ENCODE peak calls at places on chromosomes 5 and 9, in seven cellular contexts. G is left lung, Z is NT2/D1, D is prostate gland, Y is thoracic aorta, S is osteoblast, K is GM23248. E is an unnamed sample. For H3K4me1 and H3K27me3, the result is how much of the 10 kb centered on the place peaks cover.

GRCh38 chr5:159416438-159416837 is 86.2 kb upstream of the IL12B start:
- DNase-seq in K (no peak), Z (no peak), D (peak), Y (no peak), S (no peak), G (no peak), E (no peak)

GRCh38 chr9:133772581-133772980 is 34.4 kb upstream of the SARDH start:
- DNase-seq in S (no peak), G (no peak), Y (no peak), D (no peak), Z (no peak), K (no peak), E (no peak)

GRCh38 chr5:73729329-73729728 is 103.3 kb downstream of the ARHGEF28 start:
- DNase-seq in Y (no peak), D (no peak), S (no peak), G (no peak), Z (no peak), K (no peak), E (no peak)

GRCh38 chr5:59117320-59117719 is 534.4 kb downstream of the RAB3C start:
- DNase-seq in Z (no peak), S (no peak), G (no peak), K (no peak), Y (no peak), D (no peak), E (no peak)

GRCh38 chr9:15513335-15513734 is 2.6 kb upstream of the PSIP1 start:
- DNase-seq in G (no peak), D (no peak), K (peak), S (no peak), Z (peak), Y (no peak), E (no peak)

GRCh38 chr9:75455444-75455921 is 367.2 kb downstream of the OSTF1 start:
- DNase-seq in K (peak), D (no peak), Z (no peak), S (no peak), G (peak), Y (no peak), E (peak)

GRCh38 chr5:129905467-129906176 is 1.4 kb downstream of the CHSY3 start:
- DNase-seq in G (peak), S (no peak), Y (no peak), K (peak), D (no peak), Z (no peak), E (peak)

GRCh38 chr5:90446961-90447360 is 27.6 kb downstream of the MBLAC2 start:
- DNase-seq in G (no peak), Y (no peak), D (no peak), Z (no peak), K (peak), S (no peak), E (no peak)

GRCh38 chr5:83567741-83568530 is 96.4 kb downstream of the VCAN start:
- DNase-seq in S (peak), K (peak), Y (no peak), Z (no peak), G (no peak), D (no peak), E (no peak)

GRCh38 chr5:52864376-52864775 is 76.7 kb downstream of the ITGA1 start:
- DNase-seq in Y (no peak), D (no peak), K (peak), S (no peak), G (no peak), Z (no peak), E (no peak)

GRCh38 chr5:96065577-96066385 is 104.1 kb upstream of the ELL2 start:
- DNase-seq in Y (no peak), Z (peak), D (no peak), S (no peak), K (no peak), G (no peak), E (no peak)

GRCh38 chr9:78893758-78894157 is 596.8 kb downstream of the PSAT1 start:
- DNase-seq in Z (no peak), S (no peak), K (peak), G (no peak), D (no peak), Y (no peak), E (no peak)

GRCh38 chr5:78677777-78678668 is 29.5 kb upstream of the LHFPL2 start:
- DNase-seq in D (no peak), G (no peak), Y (peak), Z (no peak), K (peak), S (peak), E (peak)

GRCh38 chr5:142125378-142125777 is 16.8 kb downstream of the NDFIP1 start:
- DNase-seq in Y (no peak), G (no peak), K (no peak), S (no peak), Z (no peak), D (no peak), E (no peak)

GRCh38 chr9:108671156-108671555 is 184.6 kb downstream of the ACTL7B start:
- DNase-seq in S (no peak), G (no peak), D (no peak), K (peak), Z (no peak), Y (no peak), E (no peak)

GRCh38 chr9:79975471-79976316 is 403.9 kb downstream of the TLE4 start:
- DNase-seq in D (no peak), G (no peak), K (no peak), Z (no peak), S (peak), Y (no peak), E (no peak)

GRCh38 chr9:121510766-121511555 is 11.3 kb upstream of the GGTA1 start:
- DNase-seq in K (peak), S (no peak), G (no peak), Z (no peak), Y (no peak), D (no peak), E (peak)

GRCh38 chr9:127172066-127172707 is 49.8 kb upstream of the ANGPTL2 start:
- DNase-seq in Z (no peak), Y (no peak), G (no peak), S (no peak), D (no peak), K (no peak), E (no peak)

GRCh38 chr5:7868773-7869473 is at the start of the genes FASTKD3 and MTRR:
- DNase-seq in G (peak), D (peak), Z (peak), Y (peak), K (peak), S (peak), E (peak)

GRCh38 chr5:7871560-7872113 is 2.7 kb downstream of the MTRR start:
- DNase-seq in Z (no peak), K (no peak), G (no peak), Y (no peak), D (no peak), S (no peak), E (no peak)

GRCh38 chr5:7868427-7868772 is 431 bp downstream of the FASTKD3 start:
- DNase-seq in S (peak), Y (no peak), G (no peak), D (no peak), K (no peak), Z (no peak), E (no peak)

GRCh38 chr5:7867260-7867659 is 1.6 kb downstream of the FASTKD3 start:
- DNase-seq in G (no peak), Z (no peak), K (no peak), D (no peak), Y (no peak), S (no peak), E (no peak)

GRCh38 chr5:7869474-7870136 is 657 bp downstream of the MTRR start:
- DNase-seq in S (peak), K (peak), D (no peak), Y (no peak), Z (no peak), G (no peak), E (peak)
- H3K4me1 ChIP-seq in S (under half), K (under half), D (under half), Y (under half), Z (under half), G (under half), E (under half)

DNA sequence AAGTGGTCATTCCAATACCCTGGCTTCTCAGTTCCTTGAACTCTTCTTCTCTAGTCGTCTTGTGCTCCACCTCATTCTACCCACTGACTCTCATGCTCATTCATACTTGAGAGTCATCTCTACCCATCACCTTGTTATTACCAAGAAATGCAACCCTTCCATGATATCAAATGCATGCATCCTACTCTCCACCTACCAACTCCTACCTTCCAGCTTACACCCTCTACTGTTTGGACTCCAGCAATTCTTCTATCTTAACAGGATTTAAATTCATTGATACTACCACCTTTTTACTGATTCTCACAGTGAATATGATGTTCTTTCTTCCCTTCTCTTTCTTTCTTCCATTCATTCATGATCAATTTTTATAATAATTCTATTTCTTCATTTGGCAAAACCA is 30.7 kb downstream of the NRG2 start:
- DNase-seq in K (no peak), Y (no peak), D (no peak), Z (no peak), S (no peak), G (no peak), E (no peak)
- H3K27me3 ChIP-seq in K (half or more), Y (under half), D (under half), Z (under half), S (under half), G (under half), E (under half)

GRCh38 chr9:69380301-69380700 is 55.3 kb downstream of the ENTREP1 start:
- DNase-seq in Y (no peak), S (peak), K (no peak), Z (no peak), D (no peak), G (no peak), E (no peak)
- H3K4me3 ChIP-seq in Y (no peak), S (no peak), K (no peak), Z (no peak), D (no peak), G (no peak), E (no peak)

DNA sequence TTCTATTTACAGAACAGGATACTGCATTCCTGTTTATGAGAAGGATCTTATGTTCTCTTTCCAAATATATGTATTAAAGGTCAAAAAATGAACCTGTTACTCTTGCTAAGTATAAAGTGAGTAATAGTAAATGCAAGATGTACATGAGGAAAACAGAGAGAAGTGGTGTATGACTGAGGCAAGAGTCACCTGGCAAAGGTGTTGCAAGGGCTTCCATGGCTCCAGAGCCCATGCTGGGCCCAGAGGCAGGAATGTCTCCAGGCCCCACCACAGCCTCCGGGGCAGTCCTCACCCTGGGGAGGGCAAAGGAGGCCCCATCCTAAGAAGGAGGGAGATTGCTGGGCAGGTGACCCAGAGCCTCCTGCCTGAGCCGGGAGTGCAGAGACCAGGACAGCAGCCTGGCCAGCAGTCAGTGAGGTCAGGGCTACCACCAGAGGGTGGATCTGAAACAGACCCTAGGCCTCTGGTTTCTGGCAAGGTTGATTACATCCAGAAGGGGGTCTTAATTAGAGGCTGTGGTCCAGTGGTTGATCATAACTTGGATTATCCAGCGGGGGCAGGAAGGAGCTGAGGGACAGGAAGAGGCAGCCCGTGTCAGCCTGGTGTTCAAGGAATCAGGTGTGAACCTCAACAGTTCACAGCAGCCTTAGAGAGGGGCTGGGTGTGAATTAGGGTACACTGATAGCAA is 57.3 kb upstream of the CPLX2 start:
- DNase-seq in K (no peak), Z (no peak), S (no peak), G (no peak), D (no peak), Y (no peak), E (no peak)
- H3K4me1 ChIP-seq in K (under half), Z (under half), S (under half), G (under half), D (under half), Y (under half), E (under half)

GRCh38 chr9:114098660-114099522 is at the start of gene KIF12:
- DNase-seq in K (peak), D (peak), S (peak), Z (peak), G (peak), Y (no peak), E (no peak)
- H3K27me3 ChIP-seq in K (under half), D (under half), S (under half), Z (under half), G (under half), Y (under half), E (under half)